ENCODE peak calls at places on chromosome 15, in five cellular contexts. E is Panc1, K is B cell, L is endothelial cell of umbilical vein, A is left lung. S is an unnamed sample.

GRCh38 chr15:84572231-84572630 is 28.6 kb upstream of the ZSCAN2 start:
- DNase-seq in E (no peak), K (no peak), L (no peak), A (no peak), S (no peak)

GRCh38 chr15:52295421-52295991 is at the start of gene MYO5C:
- DNase-seq in E (no peak), K (peak; percentile 47), L (peak; percentile 95), A (peak; percentile 94), S (peak; percentile 48)

GRCh38 chr15:65421360-65422215 is 1.2 kb downstream of the IGDCC4 start:
- DNase-seq in E (no peak), K (peak; percentile 31), L (no peak), A (no peak), S (no peak)

GRCh38 chr15:47289667-47290066 is 427.6 kb upstream of the SEMA6D start:
- DNase-seq in E (no peak), K (no peak), L (no peak), A (no peak), S (no peak)

GRCh38 chr15:58931985-58932384 is 1.5 kb downstream of the SLTM start:
- DNase-seq in E (no peak), K (peak; percentile 13), L (peak; percentile 65), A (no peak), S (no peak)

GRCh38 chr15:58201536-58201935 is 63.4 kb downstream of the AQP9 start:
- DNase-seq in E (no peak), K (no peak), L (peak; percentile 60), A (no peak), S (no peak)

GRCh38 chr15:60396560-60396963 is 1.2 kb downstream of the ANXA2 start:
- DNase-seq in E (no peak), K (no peak), L (no peak), A (no peak), S (no peak)

GRCh38 chr15:81091889-81092558 is 42.0 kb upstream of the CFAP161 start:
- DNase-seq in E (peak; percentile 45), K (no peak), L (peak; percentile 95), A (no peak), S (no peak)

GRCh38 chr15:32705450-32705849 is 12.4 kb upstream of the GREM1 start:
- DNase-seq in E (no peak), K (no peak), L (no peak), A (no peak), S (no peak)

GRCh38 chr15:82093774-82094211 is 48.0 kb upstream of the MEX3B start:
- DNase-seq in E (peak; percentile 27), K (no peak), L (peak; percentile 74), A (no peak), S (no peak)

GRCh38 chr15:86362556-86362955 is 282.9 kb downstream of the AGBL1 start:
- DNase-seq in E (no peak), K (no peak), L (no peak), A (no peak), S (no peak)

GRCh38 chr15:91909574-91909973 is 56.1 kb downstream of the SLCO3A1 start:
- DNase-seq in E (no peak), K (no peak), L (no peak), A (no peak), S (no peak)

GRCh38 chr15:88788036-88788435 is 15.2 kb upstream of the ACAN start:
- DNase-seq in E (no peak), K (no peak), L (no peak), A (no peak), S (no peak)

GRCh38 chr15:57784081-57784488 is 77.6 kb downstream of the POLR2M start:
- DNase-seq in E (no peak), K (no peak), L (peak; percentile 14), A (no peak), S (no peak)

GRCh38 chr15:81400640-81401236 is 26.7 kb upstream of the TMC3 start:
- DNase-seq in E (peak; percentile 61), K (peak; percentile 64), L (peak; percentile 71), A (no peak), S (no peak)

DNA sequence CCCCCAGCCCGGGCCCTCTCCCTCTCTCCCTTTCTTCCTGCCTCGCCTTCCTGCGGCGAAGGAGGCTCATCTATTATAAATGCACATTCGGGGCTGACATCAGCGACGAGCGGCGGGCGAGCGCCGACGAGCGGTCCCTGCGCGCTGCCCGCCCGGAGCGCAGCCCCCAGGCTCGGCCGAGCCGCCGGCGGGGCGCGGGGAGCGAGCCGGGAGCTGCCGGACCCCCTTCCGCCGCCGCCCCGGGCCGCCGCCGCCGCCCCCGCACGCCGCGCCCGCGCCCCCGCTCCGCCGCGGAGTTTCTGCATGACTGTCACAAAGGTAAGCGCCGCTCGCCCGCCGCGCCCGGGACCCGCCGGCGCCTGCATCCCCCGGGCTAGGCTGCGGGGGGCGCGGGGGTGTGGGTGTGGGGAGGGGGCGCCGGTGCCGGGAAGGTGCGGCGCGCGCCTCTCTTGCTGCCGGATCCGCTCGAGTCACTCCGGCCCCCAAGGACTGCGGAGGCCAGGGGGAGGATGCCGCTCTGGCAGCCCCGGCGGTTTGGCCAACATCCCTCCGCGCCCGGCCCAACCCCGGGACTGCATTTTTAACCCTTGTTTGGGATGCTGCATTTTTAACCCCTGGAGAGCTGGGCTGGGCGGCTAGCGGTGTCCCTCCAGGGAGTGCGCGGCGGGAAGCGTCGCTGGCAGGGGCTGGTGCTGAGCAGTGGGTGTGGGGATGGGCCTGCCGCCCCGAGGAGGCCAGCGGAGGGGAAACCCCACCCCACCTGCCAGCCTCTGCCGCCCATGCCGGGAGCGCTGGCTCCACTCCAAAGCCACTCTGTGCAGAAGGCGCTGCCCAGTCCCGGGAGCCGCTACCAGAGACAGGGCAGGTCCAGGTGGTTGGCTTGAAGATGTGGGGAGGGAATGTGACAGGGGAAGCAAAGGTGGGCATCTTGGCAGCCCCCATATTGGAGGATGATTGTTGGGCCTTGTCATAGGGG is at the start of gene CORO2B:
- DNase-seq in E (no peak), K (peak; percentile 32), L (no peak), A (no peak), S (no peak)
- TF ChIP-seq CTCF in E (no peak), K (no peak), L (no peak), A (no peak), S (no peak)

GRCh38 chr15:51135276-51135675 is 40.6 kb upstream of the TNFAIP8L3 start:
- DNase-seq in E (no peak), K (no peak), L (no peak), A (no peak), S (no peak)
- TF ChIP-seq CTCF in E (no peak), K (no peak), L (no peak), A (no peak), S (no peak)

DNA sequence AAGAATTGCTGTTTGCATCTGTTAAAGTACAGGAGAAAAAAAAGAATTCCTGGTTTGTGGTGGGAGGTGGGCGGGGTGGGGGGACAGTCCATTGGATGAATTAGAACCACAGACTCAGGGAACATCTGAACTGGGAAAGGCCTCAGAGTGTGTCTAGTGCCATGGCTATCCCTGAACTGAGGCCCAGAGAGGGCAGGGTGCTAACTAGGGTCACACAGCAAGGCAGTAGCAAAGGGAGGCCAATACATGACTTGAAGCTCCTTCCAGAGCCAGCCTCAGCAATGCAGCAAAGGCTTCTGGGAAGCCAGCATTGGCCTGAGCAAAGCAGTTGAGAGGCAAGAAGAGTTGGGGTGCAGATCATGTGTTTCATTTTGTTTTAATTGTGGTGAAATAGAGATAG is 85.4 kb downstream of the SMAD6 start:
- DNase-seq in E (no peak), K (no peak), L (no peak), A (no peak), S (no peak)
- TF ChIP-seq CTCF in E (no peak), K (no peak), L (no peak), A (no peak), S (no peak)

GRCh38 chr15:64092075-64092820 is 1.4 kb downstream of the CIAO2A start:
- DNase-seq in E (no peak), K (peak; percentile 49), L (no peak), A (no peak), S (no peak)
- TF ChIP-seq CTCF in E (no peak), K (peak; percentile 51), L (no peak), A (no peak), S (no peak)

GRCh38 chr15:100727291-100727851 is 125.0 kb downstream of the ASB7 start:
- DNase-seq in E (no peak), K (no peak), L (no peak), A (no peak), S (no peak)

GRCh38 chr15:100729461-100729860 is 127.1 kb downstream of the ASB7 start:
- DNase-seq in E (no peak), K (no peak), L (no peak), A (no peak), S (no peak)

GRCh38 chr15:100730129-100730528 is 127.7 kb downstream of the ASB7 start:
- DNase-seq in E (no peak), K (no peak), L (no peak), A (no peak), S (no peak)

GRCh38 chr15:100726426-100727190 is 124.2 kb downstream of the ASB7 start:
- DNase-seq in E (no peak), K (no peak), L (no peak), A (no peak), S (no peak)

GRCh38 chr15:100728371-100729201 is 126.2 kb downstream of the ASB7 start:
- DNase-seq in E (no peak), K (no peak), L (no peak), A (no peak), S (no peak)
- TF ChIP-seq CTCF in E (no peak), K (no peak), L (no peak), A (no peak), S (no peak)

DNA sequence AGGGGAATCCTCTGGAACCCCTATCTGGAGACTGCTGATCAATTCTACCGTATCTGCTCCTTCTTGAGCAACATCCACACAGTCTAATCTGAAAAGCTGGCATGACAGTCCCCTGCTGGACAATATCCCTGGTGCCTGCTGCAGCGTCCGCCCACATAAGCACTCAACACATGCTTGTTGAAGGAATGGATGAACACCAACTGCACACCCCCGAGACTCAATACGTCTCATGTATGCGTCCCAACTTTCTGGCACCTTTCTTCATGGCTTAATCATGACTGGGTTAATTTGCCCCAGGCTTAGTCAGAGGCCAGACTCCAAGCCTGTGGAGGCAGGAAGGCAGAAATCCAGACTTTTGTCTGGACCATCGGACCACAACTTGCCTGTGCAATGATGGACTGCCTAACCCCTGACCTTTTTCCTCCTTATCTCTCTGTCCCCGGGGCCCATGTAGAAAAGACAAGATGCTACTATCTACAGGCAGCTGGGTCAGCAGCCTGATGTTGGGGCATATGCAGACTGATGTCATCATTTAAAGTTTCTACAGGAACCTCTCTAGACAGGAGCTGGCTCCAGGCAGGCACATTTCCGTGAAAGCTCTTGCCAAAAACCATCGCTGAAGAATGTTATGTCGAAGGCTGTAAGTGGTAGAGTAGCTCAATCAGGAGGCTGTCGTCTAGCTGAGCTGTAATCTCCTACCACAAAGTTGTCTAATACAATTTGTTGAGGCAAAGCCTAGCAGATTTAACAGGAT is 114.1 kb upstream of the TPM1 start:
- DNase-seq in E (no peak), K (no peak), L (peak; percentile 68), A (no peak), S (no peak)
- TF ChIP-seq CTCF in E (peak; percentile 46), K (no peak), L (peak; percentile 9), A (no peak), S (no peak)

DNA sequence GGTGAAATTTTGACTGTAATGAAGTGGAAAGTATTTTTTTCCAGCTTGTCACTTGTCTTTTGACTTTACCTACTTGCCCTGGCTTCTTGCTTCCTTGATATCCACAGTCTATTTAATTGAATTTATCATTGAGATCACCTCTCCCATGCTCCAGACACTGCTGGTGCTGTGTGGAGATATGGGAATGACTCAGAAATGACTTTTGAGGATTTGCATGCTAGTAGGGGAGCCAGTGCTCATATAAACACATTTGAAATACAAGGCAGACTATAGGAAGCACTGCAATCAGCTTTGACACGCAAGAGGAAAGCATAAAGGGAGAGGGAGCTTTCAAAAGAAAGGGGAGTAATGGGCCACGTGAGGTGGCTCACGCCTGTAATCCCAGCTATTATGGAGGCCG is 7.3 kb upstream of the TRPM1 start:
- DNase-seq in E (no peak), K (no peak), L (no peak), A (no peak), S (no peak)
- TF ChIP-seq CTCF in E (no peak), K (no peak), L (no peak), A (no peak), S (no peak)